ENCODE peak calls at places on chromosomes 16 and 17, in six cellular contexts. One of them, this sample, is unnamed.

GRCh38 chr17:74901353-74902145 is 8.1 kb upstream of the FADS6 start:
- DNase-seq in HCT116: no peak
- DNase-seq in PC-3: no peak
- DNase-seq in mammary epithelial cell: no peak
- DNase-seq in endothelial cell of umbilical vein: no peak
- DNase-seq in MM.1S: no peak
- DNase-seq in this sample: no peak

GRCh38 chr17:13306310-13306962 is 288.6 kb upstream of the ELAC2 start:
- DNase-seq in PC-3: peak
- DNase-seq in MM.1S: no peak
- DNase-seq in HCT116: peak
- DNase-seq in mammary epithelial cell: peak
- DNase-seq in endothelial cell of umbilical vein: no peak
- DNase-seq in this sample: peak

GRCh38 chr16:78035012-78035411 is 12.7 kb downstream of the CLEC3A start:
- DNase-seq in PC-3: no peak
- DNase-seq in HCT116: no peak
- DNase-seq in mammary epithelial cell: no peak
- DNase-seq in endothelial cell of umbilical vein: no peak
- DNase-seq in MM.1S: no peak
- DNase-seq in this sample: no peak

GRCh38 chr17:81391268-81391963 is 3.8 kb upstream of the BAHCC1 start:
- DNase-seq in MM.1S: no peak
- DNase-seq in PC-3: peak
- DNase-seq in HCT116: no peak
- DNase-seq in mammary epithelial cell: no peak
- DNase-seq in endothelial cell of umbilical vein: no peak
- DNase-seq in this sample: no peak

GRCh38 chr17:79852748-79853147 is 13.5 kb upstream of the CBX4 start:
- DNase-seq in PC-3: peak
- DNase-seq in mammary epithelial cell: peak
- DNase-seq in endothelial cell of umbilical vein: peak
- DNase-seq in HCT116: no peak
- DNase-seq in MM.1S: peak
- DNase-seq in this sample: no peak

GRCh38 chr16:17026600-17027242 is 444.0 kb downstream of the XYLT1 start:
- DNase-seq in PC-3: no peak
- DNase-seq in HCT116: no peak
- DNase-seq in mammary epithelial cell: no peak
- DNase-seq in MM.1S: peak
- DNase-seq in endothelial cell of umbilical vein: no peak
- DNase-seq in this sample: no peak

GRCh38 chr17:6018788-6019187 is 51.4 kb upstream of the WSCD1 start:
- DNase-seq in mammary epithelial cell: no peak
- DNase-seq in PC-3: no peak
- DNase-seq in endothelial cell of umbilical vein: no peak
- DNase-seq in MM.1S: no peak
- DNase-seq in HCT116: no peak
- DNase-seq in this sample: no peak

GRCh38 chr17:927611-928461 is 51.7 kb downstream of the NXN start:
- DNase-seq in endothelial cell of umbilical vein: peak
- DNase-seq in mammary epithelial cell: peak
- DNase-seq in PC-3: peak
- DNase-seq in HCT116: peak
- DNase-seq in MM.1S: no peak
- DNase-seq in this sample: no peak

GRCh38 chr17:10171057-10171456 is 27.3 kb downstream of the GAS7 start:
- DNase-seq in MM.1S: no peak
- DNase-seq in HCT116: no peak
- DNase-seq in mammary epithelial cell: no peak
- DNase-seq in PC-3: no peak
- DNase-seq in endothelial cell of umbilical vein: no peak
- DNase-seq in this sample: no peak

GRCh38 chr16:13968835-13969234 is 48.9 kb downstream of the ERCC4 start:
- DNase-seq in endothelial cell of umbilical vein: peak
- DNase-seq in mammary epithelial cell: no peak
- DNase-seq in PC-3: no peak
- DNase-seq in HCT116: no peak
- DNase-seq in MM.1S: no peak
- DNase-seq in this sample: no peak

GRCh38 chr16:53073053-53073452 is 18.3 kb downstream of the CHD9 start:
- DNase-seq in endothelial cell of umbilical vein: no peak
- DNase-seq in mammary epithelial cell: no peak
- DNase-seq in MM.1S: no peak
- DNase-seq in PC-3: no peak
- DNase-seq in HCT116: no peak
- DNase-seq in this sample: no peak
- TF ChIP-seq CTCF in endothelial cell of umbilical vein: no peak
- TF ChIP-seq CTCF in mammary epithelial cell: no peak
- TF ChIP-seq CTCF in MM.1S: no peak
- TF ChIP-seq CTCF in PC-3: no peak
- TF ChIP-seq CTCF in HCT116: no peak
- TF ChIP-seq CTCF in this sample: no peak

DNA sequence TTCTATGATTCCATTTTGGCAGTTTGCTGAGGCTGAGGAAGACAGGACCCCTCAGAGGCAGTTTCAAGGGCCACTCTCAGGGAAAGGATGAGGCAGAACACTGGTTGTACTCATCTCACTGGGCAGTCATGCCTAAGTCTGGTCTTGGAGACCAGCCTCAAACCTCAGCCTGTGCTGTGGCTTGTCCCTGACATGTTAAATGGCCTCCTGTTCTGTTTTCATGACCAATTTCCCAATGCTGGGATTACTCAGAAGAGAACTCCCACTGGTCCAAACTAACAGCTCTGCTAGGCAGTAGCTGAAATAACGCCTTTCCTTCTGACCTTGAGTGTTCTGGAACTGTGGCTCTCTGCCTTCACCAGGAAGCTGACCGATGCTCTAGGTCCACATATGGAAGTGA is 8.4 kb upstream of the SPDYE4 start:
- DNase-seq in HCT116: no peak
- DNase-seq in mammary epithelial cell: peak
- DNase-seq in MM.1S: no peak
- DNase-seq in PC-3: no peak
- DNase-seq in endothelial cell of umbilical vein: no peak
- DNase-seq in this sample: no peak
- H2AFZ ChIP-seq in HCT116: no peak
- H2AFZ ChIP-seq in mammary epithelial cell: no peak
- H2AFZ ChIP-seq in MM.1S: no peak
- H2AFZ ChIP-seq in PC-3: no peak
- H2AFZ ChIP-seq in endothelial cell of umbilical vein: no peak
- H2AFZ ChIP-seq in this sample: no peak

DNA sequence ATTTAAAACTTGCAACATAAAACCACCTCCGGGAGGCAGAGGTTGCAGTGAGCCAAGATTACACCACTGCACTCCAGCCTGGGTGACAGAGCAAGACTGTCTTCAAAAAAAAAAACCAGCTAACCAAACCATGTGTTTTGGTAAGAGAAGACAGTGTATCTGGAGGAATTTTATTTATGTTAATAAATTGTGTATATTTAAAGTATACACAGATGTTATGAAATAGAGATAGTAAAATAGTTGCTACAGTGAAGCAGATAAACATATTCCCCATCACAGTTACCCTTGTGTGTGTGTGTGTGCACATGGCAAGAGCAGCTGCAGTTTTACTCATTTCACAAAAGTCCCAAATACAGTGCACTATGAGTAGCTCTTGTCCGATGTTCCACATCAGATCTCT is 54.8 kb upstream of the CRISPLD2 start:
- DNase-seq in PC-3: no peak
- DNase-seq in HCT116: no peak
- DNase-seq in MM.1S: no peak
- DNase-seq in endothelial cell of umbilical vein: no peak
- DNase-seq in mammary epithelial cell: no peak
- DNase-seq in this sample: no peak
- TF ChIP-seq CTCF in PC-3: no peak
- TF ChIP-seq CTCF in HCT116: no peak
- TF ChIP-seq CTCF in MM.1S: no peak
- TF ChIP-seq CTCF in endothelial cell of umbilical vein: no peak
- TF ChIP-seq CTCF in mammary epithelial cell: no peak
- TF ChIP-seq CTCF in this sample: no peak

GRCh38 chr17:28812980-28813377 is 29.6 kb downstream of the FAM222B start:
- DNase-seq in PC-3: no peak
- DNase-seq in endothelial cell of umbilical vein: peak
- DNase-seq in HCT116: no peak
- DNase-seq in MM.1S: no peak
- DNase-seq in mammary epithelial cell: no peak
- DNase-seq in this sample: no peak

GRCh38 chr17:28807925-28808641 is 34.5 kb downstream of the FAM222B start:
- DNase-seq in MM.1S: no peak
- DNase-seq in HCT116: peak
- DNase-seq in PC-3: peak
- DNase-seq in endothelial cell of umbilical vein: peak
- DNase-seq in mammary epithelial cell: peak
- DNase-seq in this sample: no peak

GRCh38 chr17:28810437-28810836 is 32.2 kb downstream of the FAM222B start:
- DNase-seq in PC-3: no peak
- DNase-seq in MM.1S: no peak
- DNase-seq in mammary epithelial cell: peak
- DNase-seq in endothelial cell of umbilical vein: no peak
- DNase-seq in HCT116: no peak
- DNase-seq in this sample: no peak

GRCh38 chr17:28812136-28812979 is 30.2 kb downstream of the FAM222B start:
- DNase-seq in endothelial cell of umbilical vein: peak
- DNase-seq in mammary epithelial cell: peak
- DNase-seq in MM.1S: peak
- DNase-seq in PC-3: peak
- DNase-seq in HCT116: peak
- DNase-seq in this sample: peak

DNA sequence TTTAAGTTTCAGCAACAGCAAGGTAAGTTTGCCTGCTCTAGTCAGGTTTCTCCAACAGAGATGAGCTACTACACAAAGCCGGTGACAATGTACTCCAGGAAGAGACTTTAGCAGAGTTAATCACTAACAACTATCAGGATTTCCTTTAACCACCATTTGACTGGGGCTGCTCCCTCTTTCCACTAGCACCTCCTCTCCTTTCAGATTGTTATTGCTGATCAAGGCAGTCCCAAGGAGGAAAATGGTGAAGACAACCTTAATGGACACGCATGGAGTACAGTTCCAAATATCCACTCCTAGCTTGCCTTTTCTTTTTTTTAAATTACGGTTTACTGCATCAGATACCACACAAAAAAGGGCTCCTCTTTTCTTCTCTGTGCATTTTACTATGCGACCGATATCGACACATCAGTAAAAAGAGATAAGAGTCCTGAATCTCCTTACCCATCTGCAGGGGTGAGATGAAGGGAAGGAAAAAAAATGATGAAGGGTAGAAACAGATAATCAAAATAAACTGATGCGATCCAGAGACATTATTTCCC is 30.9 kb downstream of the FAM222B start:
- DNase-seq in MM.1S: peak
- DNase-seq in PC-3: peak
- DNase-seq in mammary epithelial cell: peak
- DNase-seq in HCT116: peak
- DNase-seq in endothelial cell of umbilical vein: peak
- DNase-seq in this sample: peak
- H2AFZ ChIP-seq in MM.1S: peak
- H2AFZ ChIP-seq in PC-3: peak
- H2AFZ ChIP-seq in mammary epithelial cell: peak
- H2AFZ ChIP-seq in HCT116: no peak
- H2AFZ ChIP-seq in endothelial cell of umbilical vein: peak
- H2AFZ ChIP-seq in this sample: peak

DNA sequence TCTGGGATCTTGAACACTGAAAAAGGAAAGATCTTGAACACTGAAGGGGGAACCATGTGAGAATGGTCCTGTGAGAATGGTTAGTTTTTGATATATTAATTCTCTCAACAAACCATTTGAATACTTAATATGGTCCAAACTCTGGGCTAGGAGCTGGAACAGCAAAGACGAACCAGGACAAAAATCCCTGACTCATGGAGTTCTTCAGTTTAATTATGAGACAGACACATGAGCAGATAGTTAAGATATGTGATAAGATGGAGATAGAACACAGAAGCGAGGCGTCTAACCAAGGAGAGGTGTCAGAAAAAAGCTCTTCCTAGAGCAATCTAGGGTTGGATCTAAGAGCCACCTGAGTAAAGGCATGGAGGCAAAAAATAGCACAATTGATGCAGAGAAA is 1.6 kb downstream of the CKLF start:
- DNase-seq in mammary epithelial cell: no peak
- DNase-seq in MM.1S: no peak
- DNase-seq in endothelial cell of umbilical vein: no peak
- DNase-seq in HCT116: no peak
- DNase-seq in PC-3: no peak
- DNase-seq in this sample: no peak
- TF ChIP-seq CTCF in mammary epithelial cell: no peak
- TF ChIP-seq CTCF in MM.1S: no peak
- TF ChIP-seq CTCF in endothelial cell of umbilical vein: no peak
- TF ChIP-seq CTCF in HCT116: no peak
- TF ChIP-seq CTCF in PC-3: no peak
- TF ChIP-seq CTCF in this sample: no peak

DNA sequence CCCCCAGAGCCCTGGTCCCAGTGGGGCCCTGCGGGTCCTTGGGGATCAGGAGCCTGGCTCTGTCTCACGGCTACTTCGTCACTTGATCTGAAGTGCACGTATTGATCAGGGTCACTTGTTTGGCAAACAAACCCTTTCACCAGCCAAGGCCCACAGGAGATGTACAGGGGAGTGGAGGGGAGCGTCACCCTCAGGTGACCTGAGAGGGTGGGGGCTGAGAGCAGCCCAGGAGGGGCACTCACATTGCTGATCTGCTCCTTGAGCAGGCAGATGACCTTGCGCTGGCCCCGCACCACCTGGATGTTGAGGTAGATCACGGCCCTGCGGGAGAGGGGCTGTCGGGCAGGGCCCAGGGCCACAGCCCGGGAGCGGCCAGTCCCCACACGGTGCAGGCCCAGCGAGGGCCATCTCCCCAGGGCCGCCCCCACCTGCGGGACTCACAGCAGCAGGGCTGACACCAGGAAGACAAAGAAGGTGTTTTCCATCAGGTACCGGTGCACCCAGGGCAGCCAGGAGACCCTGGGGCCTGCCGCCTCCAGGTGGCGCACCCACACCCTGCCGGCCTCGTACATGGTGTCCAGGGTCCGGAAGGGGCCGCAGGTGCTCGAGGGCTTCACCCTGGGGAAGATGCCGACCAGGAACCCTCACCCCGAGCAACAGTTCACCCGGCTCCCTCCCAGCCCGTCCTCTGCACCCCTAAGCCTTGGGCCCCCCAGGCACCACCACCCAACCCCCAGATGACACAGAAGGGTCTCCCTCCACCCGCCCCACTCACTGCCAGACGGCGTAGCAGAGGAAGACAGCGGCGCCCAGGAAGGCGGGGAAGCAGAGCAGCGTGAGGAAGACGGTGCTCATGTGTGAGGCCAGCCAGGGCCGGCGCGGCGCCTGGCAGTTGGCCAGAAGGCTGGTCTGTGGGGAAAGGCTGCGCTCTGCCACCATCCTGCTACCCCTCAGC is 11.3 kb downstream of the TMC6 start:
- DNase-seq in mammary epithelial cell: no peak
- DNase-seq in endothelial cell of umbilical vein: no peak
- DNase-seq in MM.1S: no peak
- DNase-seq in PC-3: no peak
- DNase-seq in HCT116: no peak
- DNase-seq in this sample: peak
- H2AFZ ChIP-seq in mammary epithelial cell: no peak
- H2AFZ ChIP-seq in endothelial cell of umbilical vein: no peak
- H2AFZ ChIP-seq in MM.1S: no peak
- H2AFZ ChIP-seq in PC-3: no peak
- H2AFZ ChIP-seq in HCT116: no peak
- H2AFZ ChIP-seq in this sample: no peak